ENCODE peak calls at places on chromosomes 1 and 21, in four cellular contexts. S is foreskin keratinocyte, N is heart right ventricle, M is suprapubic skin. Q is an unnamed sample.
A peak's percentile ranks its signal among the peaks of the same experiment; 100 is the strongest.

GRCh38 chr1:31335007-31335406 is 37.9 kb downstream of the FABP3 start:
- DNase-seq in S (peak; percentile 17), N (no peak), M (no peak), Q (no peak)

GRCh38 chr21:25149022-25149421 is 458.3 kb downstream of the MRPL39 start:
- DNase-seq in S (no peak), N (no peak), M (no peak), Q (no peak)

GRCh38 chr1:202208458-202208857 is 14.9 kb downstream of the LGR6 start:
- DNase-seq in S (no peak), N (no peak), M (no peak), Q (no peak)

GRCh38 chr1:41795205-41795762 is 123.4 kb downstream of the HIVEP3 start:
- DNase-seq in S (peak; percentile 38), N (no peak), M (no peak), Q (no peak)

GRCh38 chr1:23385119-23385621 is 15.5 kb upstream of the ZNF436 start:
- DNase-seq in S (peak; percentile 63), N (no peak), M (no peak), Q (no peak)

GRCh38 chr21:41121785-41122415 is 46.1 kb upstream of the BACE2 start:
- DNase-seq in S (peak; percentile 60), N (peak; percentile 73), M (peak; percentile 90), Q (no peak)

GRCh38 chr1:236465959-236466303 is 57.9 kb upstream of the LGALS8 start:
- DNase-seq in S (peak; percentile 99), N (no peak), M (no peak), Q (no peak)

GRCh38 chr1:6309550-6309949 is 48.7 kb upstream of the GPR153 start:
- DNase-seq in S (no peak), N (no peak), M (no peak), Q (no peak)

GRCh38 chr1:85047472-85048295 is 616 bp downstream of the MCOLN3 start:
- DNase-seq in S (no peak), N (peak; percentile 14), M (peak; percentile 62), Q (no peak)

GRCh38 chr1:227788279-227789041 is 27.0 kb upstream of the PRSS38 start:
- DNase-seq in S (peak; percentile 62), N (no peak), M (peak; percentile 86), Q (no peak)

GRCh38 chr1:21624577-21625389 is 44.4 kb downstream of the RAP1GAP start:
- DNase-seq in S (no peak), N (no peak), M (no peak), Q (no peak)

GRCh38 chr1:154352245-154352580 is 26.9 kb downstream of the ATP8B2 start:
- DNase-seq in S (no peak), N (no peak), M (no peak), Q (no peak)

GRCh38 chr1:157085416-157085815 is 14.2 kb downstream of the ETV3L start:
- DNase-seq in S (no peak), N (no peak), M (no peak), Q (no peak)

GRCh38 chr1:92298573-92299476 is at the start of the genes GLMN and RPAP2:
- DNase-seq in S (peak; percentile 77), N (peak; percentile 84), M (peak; percentile 80), Q (peak; percentile 73)

GRCh38 chr1:119731741-119732430 is 20.2 kb downstream of the PHGDH start:
- DNase-seq in S (no peak), N (no peak), M (no peak), Q (no peak)

GRCh38 chr1:83554174-83554573 is 444.8 kb downstream of the TTLL7 start:
- DNase-seq in S (no peak), N (peak; percentile 10), M (no peak), Q (no peak)

GRCh38 chr1:185066181-185066580 is 20.8 kb downstream of the RNF2 start:
- DNase-seq in S (no peak), N (no peak), M (no peak), Q (no peak)

GRCh38 chr1:50420689-50421365 is 2.4 kb downstream of the DMRTA2 start:
- DNase-seq in S (no peak), N (no peak), M (no peak), Q (no peak)

GRCh38 chr1:65772607-65773006 is 20.1 kb upstream of the PDE4B start:
- DNase-seq in S (no peak), N (no peak), M (no peak), Q (no peak)

GRCh38 chr1:60342569-60342968 is 269.0 kb upstream of the C1orf87 start:
- DNase-seq in S (peak; percentile 22), N (no peak), M (no peak), Q (no peak)

GRCh38 chr1:118960567-118961136 is 27.5 kb downstream of the TBX15 start:
- DNase-seq in S (no peak), N (no peak), M (peak; percentile 85), Q (no peak)

GRCh38 chr1:53511933-53512806 is 53.0 kb downstream of the DMRTB1 start:
- DNase-seq in S (peak; percentile 58), N (peak; percentile 34), M (no peak), Q (no peak)

GRCh38 chr1:204241050-204241449 is 27.3 kb upstream of the GOLT1A start:
- DNase-seq in S (peak; percentile 63), N (no peak), M (no peak), Q (no peak)

GRCh38 chr1:31576201-31576669 is at the start of gene TINAGL1:
- DNase-seq in S (peak; percentile 90), N (peak; percentile 78), M (no peak), Q (no peak)

GRCh38 chr1:165539306-165539705 is 4.5 kb upstream of the LRRC52 start:
- DNase-seq in S (no peak), N (no peak), M (no peak), Q (no peak)

GRCh38 chr1:9494936-9495758 is 44.1 kb upstream of the SLC25A33 start:
- DNase-seq in S (no peak), N (peak; percentile 63), M (peak; percentile 68), Q (peak; percentile 65)

GRCh38 chr1:89786628-89787214 is 34.1 kb upstream of the LRRC8D start:
- DNase-seq in S (no peak), N (no peak), M (no peak), Q (no peak)

GRCh38 chr1:25245393-25245792 is 1.9 kb downstream of the RSRP1 start:
- DNase-seq in S (no peak), N (no peak), M (no peak), Q (no peak)

GRCh38 chr1:84001501-84001900 is 2.6 kb upstream of the TTLL7 start:
- DNase-seq in S (no peak), N (no peak), M (no peak), Q (no peak)

DNA sequence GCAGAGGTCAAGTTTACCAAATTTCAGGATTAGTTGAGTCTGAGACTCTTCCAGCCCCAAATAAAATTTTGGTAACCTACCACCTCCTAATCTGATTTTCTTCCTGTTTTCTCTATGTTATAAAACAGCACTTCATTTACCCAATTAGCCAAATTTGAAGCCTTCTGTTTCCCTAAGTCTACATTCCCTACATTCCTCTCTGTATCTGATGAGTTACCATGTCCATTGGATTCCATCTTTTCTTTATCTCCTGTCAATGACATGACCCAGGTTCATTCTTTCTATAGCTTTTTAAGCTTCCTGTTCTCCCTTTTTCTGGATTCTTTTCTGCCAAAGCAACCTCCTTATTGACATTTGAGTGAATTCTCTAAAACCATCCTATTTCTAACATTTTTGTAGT is 72.8 kb downstream of the OSBPL9 start:
- DNase-seq in S (no peak), N (no peak), M (no peak), Q (no peak)
- H3K4me1 ChIP-seq in S (peaks cover 26% of the 10 kb centered on the region), N (peaks cover 57% of the 10 kb centered on the region), M (peaks cover 29% of the 10 kb centered on the region), Q (no peaks in the 10 kb centered on the region)

GRCh38 chr1:221442056-221442455 is 299.8 kb downstream of the DUSP10 start:
- DNase-seq in S (no peak), N (no peak), M (no peak), Q (no peak)

GRCh38 chr1:221439008-221439733 is 302.7 kb downstream of the DUSP10 start:
- DNase-seq in S (peak; percentile 99), N (no peak), M (no peak), Q (peak; percentile 39)

GRCh38 chr1:221440658-221441057 is 301.2 kb downstream of the DUSP10 start:
- DNase-seq in S (peak; percentile 62), N (no peak), M (no peak), Q (no peak)

GRCh38 chr1:221437924-221438323 is 304.0 kb downstream of the DUSP10 start:
- DNase-seq in S (no peak), N (no peak), M (no peak), Q (no peak)

DNA sequence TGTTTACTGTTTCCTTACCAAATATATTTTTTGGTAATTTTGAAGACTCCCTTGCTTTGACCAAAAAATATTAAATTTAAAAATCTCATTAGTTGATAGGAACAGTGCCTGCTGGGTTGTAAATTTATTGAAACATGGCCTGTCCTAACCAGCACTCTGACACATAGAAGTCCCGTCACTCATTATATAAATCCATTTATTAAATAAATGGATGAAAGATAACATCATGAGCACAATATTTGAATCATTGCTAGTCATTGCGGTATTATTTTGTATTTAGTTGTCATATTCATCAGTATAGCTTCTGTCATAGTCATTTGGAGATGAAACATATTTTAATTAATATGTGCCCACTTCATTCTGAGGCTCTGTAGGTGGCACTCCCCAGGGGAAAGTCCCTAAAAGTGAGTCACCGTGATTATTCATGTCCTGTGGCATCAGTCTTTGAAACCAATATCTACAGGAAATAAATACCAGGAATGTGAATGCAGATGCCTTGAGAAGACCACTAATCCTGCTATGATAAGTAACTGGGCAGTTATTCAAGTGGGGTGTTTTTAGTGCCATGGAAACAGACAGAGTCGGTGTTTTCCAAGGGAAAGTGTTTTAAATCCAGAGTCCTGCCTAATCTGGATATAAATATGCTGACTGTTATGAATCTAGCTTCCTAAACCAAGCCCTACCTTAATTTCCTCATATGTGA is 302.0 kb downstream of the DUSP10 start:
- DNase-seq in S (peak; percentile 100), N (no peak), M (no peak), Q (no peak)
- H3K4me1 ChIP-seq in S (peaks cover 17% of the 10 kb centered on the region), N (peaks cover 11% of the 10 kb centered on the region), M (peaks cover 19% of the 10 kb centered on the region), Q (no peaks in the 10 kb centered on the region)

DNA sequence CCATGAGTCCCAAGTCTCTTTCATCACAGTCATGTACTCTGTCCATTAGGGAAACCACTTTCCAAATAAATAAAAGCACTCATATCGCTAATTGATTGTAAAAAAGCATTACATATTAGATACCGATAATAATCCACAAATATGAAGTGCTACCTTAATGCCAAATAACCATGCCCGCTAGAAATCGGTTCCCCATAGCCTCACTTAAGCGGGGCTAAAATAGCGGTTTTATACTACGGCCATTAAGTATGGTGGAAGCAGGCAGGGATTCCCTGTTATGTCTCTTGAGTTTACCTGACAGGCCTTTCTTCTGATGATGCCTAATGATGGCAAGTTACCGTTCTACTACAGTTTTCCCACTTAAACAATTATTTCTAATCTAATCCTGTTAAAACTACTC is 3.9 kb downstream of the ELK4 start:
- DNase-seq in S (no peak), N (no peak), M (no peak), Q (no peak)
- H3K4me1 ChIP-seq in S (peaks cover 8% of the 10 kb centered on the region), N (peaks cover 57% of the 10 kb centered on the region), M (peaks cover 37% of the 10 kb centered on the region), Q (peaks cover 48% of the 10 kb centered on the region)

DNA sequence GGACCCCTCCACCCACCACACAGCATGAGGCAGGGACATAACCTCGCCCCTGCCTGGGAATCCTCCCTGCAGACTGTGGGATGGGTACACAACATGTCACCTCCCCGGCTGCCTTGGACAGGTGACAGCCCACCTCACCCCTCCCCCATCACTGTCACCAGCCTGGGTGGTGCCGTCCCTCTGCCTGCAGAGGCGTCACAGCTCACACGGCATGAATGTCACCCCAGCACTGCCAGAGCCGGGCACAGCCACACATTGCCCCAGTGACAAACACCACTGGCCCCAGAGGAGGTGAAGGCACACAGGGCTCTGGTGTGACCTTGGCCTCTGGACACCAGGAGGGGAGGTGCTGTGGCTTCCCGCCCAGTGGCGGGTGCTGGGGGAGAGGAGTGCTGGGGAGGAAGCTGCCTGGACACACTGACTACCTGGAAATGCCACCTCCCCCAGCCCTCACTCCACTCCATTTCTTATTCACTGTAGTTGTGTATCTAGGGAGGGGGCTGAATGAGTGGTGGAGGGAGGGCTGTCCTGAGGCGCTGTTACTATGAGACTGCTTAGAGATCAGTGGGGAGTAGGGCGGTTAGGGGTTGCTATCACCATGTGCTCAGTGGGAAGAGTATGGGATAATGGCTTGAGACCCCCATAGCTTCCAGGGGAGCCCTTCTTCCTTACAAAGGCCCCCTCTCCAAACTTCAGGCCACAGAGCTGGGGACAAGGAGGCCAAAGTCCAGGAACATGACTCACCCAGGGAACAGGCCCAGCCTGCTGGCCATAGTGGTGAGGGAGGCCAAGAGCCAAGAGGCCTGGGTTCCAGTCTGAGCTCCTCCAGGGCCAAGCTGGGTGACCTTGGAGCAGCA is 40.3 kb downstream of the AHDC1 start:
- DNase-seq in S (no peak), N (peak; percentile 77), M (no peak), Q (no peak)
- H3K4me1 ChIP-seq in S (peaks cover 21% of the 10 kb centered on the region), N (peaks cover 97% of the 10 kb centered on the region), M (peaks cover 97% of the 10 kb centered on the region), Q (peaks cover 11% of the 10 kb centered on the region)